ENCODE peak calls at places on chromosomes 5 and 9, in seven cellular contexts. A is A172; J is AG04449; B is small intestine; U is stimulated activated CD4-positive, alpha-beta T cell treated with anti-CD3 and anti-CD28 coated beads, Interleukin-15, amount 100 ng/mL, for 1 hour; Y is RWPE1; V is NCI-H1417. G is an unnamed sample.

GRCh38 chr5:143509758-143510221 is 106.3 kb upstream of the NR3C1 start:
- DNase-seq in J (no peak), Y (no peak), U (no peak), V (no peak), B (no peak), A (no peak), G (no peak)

GRCh38 chr5:43256261-43256966 is 56.8 kb downstream of the HMGCS1 start:
- DNase-seq in Y (no peak), J (no peak), A (no peak), B (no peak), U (no peak), V (no peak), G (no peak)

GRCh38 chr9:28007097-28007817 is 434.0 kb upstream of the C9orf72 start:
- DNase-seq in A (no peak), B (no peak), Y (no peak), V (no peak), J (no peak), U (no peak), G (no peak)

GRCh38 chr9:706606-707451 is 134.7 kb upstream of the DMRT1 start:
- DNase-seq in B (peak; percentile 54), A (peak; percentile 44), Y (no peak), U (no peak), J (no peak), V (peak; percentile 21), G (peak; percentile 63)

GRCh38 chr9:113934167-113934566 is 58.1 kb downstream of the ZNF618 start:
- DNase-seq in U (no peak), B (no peak), J (no peak), A (no peak), V (no peak), Y (no peak), G (no peak)

GRCh38 chr9:10062629-10063395 is 550.0 kb downstream of the PTPRD start:
- DNase-seq in J (no peak), Y (peak; percentile 1), A (peak; percentile 58), B (no peak), U (no peak), V (no peak), G (no peak)

GRCh38 chr9:106878943-106879916 is 16.3 kb downstream of the ZNF462 start:
- DNase-seq in V (peak; percentile 69), J (peak; percentile 65), U (no peak), Y (peak; percentile 89), B (peak; percentile 40), A (peak; percentile 93), G (no peak)

GRCh38 chr5:115626444-115626823 is 598 bp upstream of the TMED7 start:
- DNase-seq in Y (no peak), B (no peak), A (no peak), J (no peak), V (no peak), U (no peak), G (no peak)

GRCh38 chr9:133113928-133114351 is 7.1 kb downstream of the RALGDS start:
- DNase-seq in V (peak; percentile 55), B (no peak), J (no peak), A (no peak), Y (no peak), U (no peak), G (no peak)

GRCh38 chr5:135038829-135039525 is 4.9 kb upstream of the PITX1 start:
- DNase-seq in A (no peak), U (no peak), J (no peak), B (peak; percentile 31), V (no peak), Y (peak; percentile 62), G (no peak)

GRCh38 chr5:149088686-149089085 is 25.8 kb upstream of the SH3TC2 start:
- DNase-seq in J (no peak), B (no peak), V (no peak), Y (no peak), U (no peak), A (no peak), G (no peak)

GRCh38 chr9:128102861-128103588 is 24.5 kb downstream of the PTGES2 start:
- DNase-seq in Y (no peak), J (no peak), V (no peak), A (no peak), U (no peak), B (peak; percentile 73), G (no peak)

GRCh38 chr9:133656211-133657119 is 20.3 kb downstream of the DBH start:
- DNase-seq in U (peak; percentile 31), V (peak; percentile 67), Y (no peak), J (no peak), A (no peak), B (peak; percentile 31), G (no peak)

GRCh38 chr5:142874537-142874936 is 104.4 kb downstream of the ARHGAP26 start:
- DNase-seq in A (peak; percentile 69), V (no peak), J (no peak), B (peak; percentile 99), U (no peak), Y (peak; percentile 68), G (no peak)

GRCh38 chr5:425714-426113 is 17.3 kb upstream of the EXOC3 start:
- DNase-seq in J (no peak), B (peak; percentile 13), V (peak; percentile 21), A (no peak), Y (no peak), U (no peak), G (no peak)

GRCh38 chr9:101671567-101671966 is 66.9 kb downstream of the GRIN3A start:
- DNase-seq in V (peak; percentile 51), A (no peak), Y (no peak), B (no peak), J (no peak), U (no peak), G (no peak)

GRCh38 chr9:133335924-133336811 is at the start of gene SURF6:
- DNase-seq in U (peak; percentile 85), Y (peak; percentile 90), V (peak; percentile 97), A (peak; percentile 80), J (peak; percentile 41), B (peak; percentile 94), G (peak; percentile 74)

GRCh38 chr5:177195307-177195952 is 61.9 kb downstream of the NSD1 start:
- DNase-seq in J (no peak), A (peak; percentile 86), B (no peak), U (no peak), V (no peak), Y (no peak), G (no peak)

GRCh38 chr9:20504930-20505329 is 117.4 kb downstream of the MLLT3 start:
- DNase-seq in V (no peak), B (no peak), U (no peak), Y (no peak), A (no peak), J (no peak), G (no peak)

GRCh38 chr5:134568761-134569725 is 43.6 kb downstream of the JADE2 start:
- DNase-seq in B (peak; percentile 68), Y (no peak), U (no peak), V (no peak), J (no peak), A (peak; percentile 72), G (peak; percentile 44)

GRCh38 chr5:14463629-14464028 is 118.0 kb upstream of the OTULINL start:
- DNase-seq in Y (peak; percentile 77), J (no peak), B (peak; percentile 85), V (peak; percentile 44), U (no peak), A (peak; percentile 67), G (no peak)

GRCh38 chr5:180811623-180812119 is 9.1 kb upstream of the MGAT1 start:
- DNase-seq in B (no peak), V (peak; percentile 20), A (no peak), U (no peak), J (no peak), Y (peak; percentile 53), G (no peak)

GRCh38 chr5:74766348-74766886 is 500 bp downstream of the GFM2 start:
- DNase-seq in Y (peak; percentile 75), J (no peak), B (peak; percentile 48), V (no peak), A (peak; percentile 48), U (no peak), G (no peak)

GRCh38 chr5:134139377-134139851 is 24.9 kb downstream of the TCF7 start:
- DNase-seq in J (no peak), V (no peak), Y (no peak), A (no peak), U (no peak), B (no peak), G (peak; percentile 15)

GRCh38 chr5:1888541-1889251 is 6.0 kb upstream of the IRX4 start:
- DNase-seq in Y (no peak), B (no peak), V (no peak), J (no peak), A (no peak), U (no peak), G (no peak)

GRCh38 chr9:16458696-16459420 is 411.6 kb downstream of the BNC2 start:
- DNase-seq in Y (peak; percentile 37), B (no peak), V (peak; percentile 49), J (no peak), U (no peak), A (no peak), G (no peak)

GRCh38 chr9:86767373-86767772 is 179.9 kb downstream of the GAS1 start:
- DNase-seq in V (no peak), U (no peak), Y (no peak), J (no peak), A (peak; percentile 29), B (no peak), G (no peak)

GRCh38 chr5:148776780-148777179 is 49.6 kb upstream of the ADRB2 start:
- DNase-seq in U (no peak), A (peak; percentile 94), Y (peak; percentile 100), B (no peak), J (peak; percentile 34), V (no peak), G (no peak)

GRCh38 chr9:124527781-124528180 is 20.6 kb upstream of the NR5A1 start:
- DNase-seq in B (no peak), Y (no peak), V (no peak), A (peak; percentile 49), U (no peak), J (no peak), G (no peak)

GRCh38 chr5:62084391-62084790 is 221.6 kb upstream of the KIF2A start:
- DNase-seq in Y (no peak), U (no peak), V (no peak), B (no peak), J (no peak), A (no peak), G (no peak)

GRCh38 chr5:54212331-54212730 is 98.0 kb downstream of the ARL15 start:
- DNase-seq in B (no peak), V (no peak), J (no peak), Y (no peak), A (no peak), U (no peak), G (no peak)

GRCh38 chr9:78296208-78296892 is 575 bp upstream of the PSAT1 start:
- DNase-seq in J (no peak), A (peak; percentile 47), Y (peak; percentile 60), U (no peak), V (peak; percentile 86), B (peak; percentile 29), G (no peak)

GRCh38 chr5:152084476-152084875 is 159.8 kb upstream of the GLRA1 start:
- DNase-seq in V (no peak), J (no peak), A (no peak), U (no peak), Y (no peak), B (no peak), G (no peak)

GRCh38 chr9:126616521-126616976 is 2.8 kb downstream of the LMX1B start:
- DNase-seq in U (no peak), B (no peak), J (no peak), Y (no peak), V (no peak), A (no peak), G (no peak)

GRCh38 chr5:7881091-7881490 is 12.1 kb downstream of the MTRR start:
- DNase-seq in U (no peak), V (no peak), A (no peak), J (no peak), Y (no peak), B (no peak), G (no peak)

GRCh38 chr5:72445969-72446368 is 61.2 kb downstream of the ZNF366 start:
- DNase-seq in A (no peak), B (no peak), J (no peak), U (no peak), V (no peak), Y (no peak), G (no peak)

GRCh38 chr9:29039258-29039657 is 1466.0 kb upstream of the C9orf72 start:
- DNase-seq in V (no peak), B (no peak), A (peak; percentile 34), Y (peak; percentile 26), U (no peak), J (no peak), G (no peak)

GRCh38 chr5:15026011-15026481 is 154.5 kb upstream of the ANKH start:
- DNase-seq in J (no peak), Y (no peak), A (peak; percentile 81), B (no peak), V (no peak), U (no peak), G (no peak)

G was measured in omental fat pad.